ENCODE peak calls at places on chromosomes 13 and 19, in ten cellular contexts. Q is HFF-Myc, X is right atrium auricular region, I is heart left ventricle, Z is endothelial cell of umbilical vein, M is heart right ventricle, D is endothelial cell, F is nephron progenitor cell, P is GM10248, T is LNCaP clone FGC. C is an unnamed sample.

GRCh38 chr19:11381535-11382369 is 2.4 kb downstream of the EPOR start:
- DNase-seq in Q (peak), X (peak), I (peak), Z (peak), M (peak), D (peak), F (peak), P (peak), T (peak), C (peak)

GRCh38 chr13:42836930-42837329 is 55.5 kb downstream of the FAM216B start:
- DNase-seq in Q (peak), X (no peak), I (no peak), Z (peak), M (peak), D (no peak), F (no peak), P (no peak), T (peak), C (no peak)

GRCh38 chr13:28805193-28805819 is 14.8 kb upstream of the MTUS2 start:
- DNase-seq in Q (no peak), X (no peak), I (no peak), Z (no peak), M (peak), D (peak), F (peak), P (no peak), T (no peak), C (no peak)

GRCh38 chr13:103394670-103395069 is 328.5 kb upstream of the SLC10A2 start:
- DNase-seq in Q (no peak), X (no peak), I (no peak), Z (no peak), M (no peak), D (no peak), F (no peak), P (no peak), T (peak), C (no peak)

GRCh38 chr19:40639638-40639982 is 38.4 kb downstream of the LTBP4 start:
- DNase-seq in Q (no peak), X (no peak), I (no peak), Z (no peak), M (no peak), D (no peak), F (no peak), P (no peak), T (no peak), C (no peak)

GRCh38 chr19:12200020-12200419 is 37.1 kb downstream of the ZNF136 start:
- DNase-seq in Q (no peak), X (no peak), I (no peak), Z (no peak), M (no peak), D (no peak), F (no peak), P (no peak), T (no peak), C (no peak)

GRCh38 chr13:66508153-66508909 is 721.8 kb downstream of the PCDH9 start:
- DNase-seq in Q (no peak), X (no peak), I (no peak), Z (no peak), M (no peak), D (no peak), F (no peak), P (no peak), T (no peak), C (no peak)

GRCh38 chr13:106061781-106062180 is 473.7 kb downstream of the EFNB2 start:
- DNase-seq in Q (no peak), X (no peak), I (no peak), Z (no peak), M (no peak), D (no peak), F (no peak), P (no peak), T (no peak), C (no peak)

GRCh38 chr19:50050406-50051223 is 24.8 kb downstream of the ZNF473 start:
- DNase-seq in Q (peak), X (peak), I (peak), Z (peak), M (peak), D (no peak), F (peak), P (peak), T (peak), C (peak)

GRCh38 chr19:1074512-1075283 is 7.7 kb downstream of the ARHGAP45 start:
- DNase-seq in Q (no peak), X (peak), I (peak), Z (no peak), M (peak), D (no peak), F (no peak), P (peak), T (no peak), C (no peak)

GRCh38 chr13:94416454-94417080 is 62.9 kb downstream of the DCT start:
- DNase-seq in Q (no peak), X (no peak), I (no peak), Z (peak), M (no peak), D (peak), F (peak), P (no peak), T (no peak), C (no peak)

GRCh38 chr13:30766957-30767603 is 31.7 kb downstream of the ALOX5AP start:
- DNase-seq in Q (no peak), X (no peak), I (no peak), Z (no peak), M (no peak), D (no peak), F (no peak), P (peak), T (no peak), C (no peak)

GRCh38 chr13:60787083-60787482 is 390.1 kb downstream of the TDRD3 start:
- DNase-seq in Q (no peak), X (no peak), I (no peak), Z (no peak), M (no peak), D (no peak), F (no peak), P (no peak), T (no peak), C (no peak)

GRCh38 chr13:32212420-32212819 is 102.7 kb downstream of the ZAR1L start:
- DNase-seq in Q (peak), X (no peak), I (no peak), Z (no peak), M (no peak), D (no peak), F (no peak), P (no peak), T (no peak), C (no peak)

GRCh38 chr13:37869756-37870488 is at the start of gene TRPC4:
- DNase-seq in Q (peak), X (no peak), I (peak), Z (peak), M (peak), D (peak), F (peak), P (peak), T (peak), C (peak)

GRCh38 chr13:86409466-86410241 is 610.4 kb upstream of the SLITRK6 start:
- DNase-seq in Q (no peak), X (no peak), I (no peak), Z (no peak), M (no peak), D (no peak), F (no peak), P (no peak), T (no peak), C (no peak)

GRCh38 chr19:480016-480855 is 16.1 kb upstream of the MADCAM1 start:
- DNase-seq in Q (no peak), X (peak), I (peak), Z (peak), M (peak), D (peak), F (peak), P (no peak), T (no peak), C (peak)

GRCh38 chr19:4474504-4475136 is 2.5 kb downstream of the HDGFL2 start:
- DNase-seq in Q (no peak), X (no peak), I (no peak), Z (peak), M (no peak), D (peak), F (peak), P (peak), T (no peak), C (no peak)

GRCh38 chr19:55503447-55504251 is 15.4 kb downstream of the SSC5D start:
- DNase-seq in Q (no peak), X (peak), I (peak), Z (peak), M (peak), D (peak), F (peak), P (peak), T (peak), C (peak)

GRCh38 chr13:30818323-30818960 is 83.1 kb downstream of the ALOX5AP start:
- DNase-seq in Q (no peak), X (peak), I (no peak), Z (no peak), M (no peak), D (no peak), F (no peak), P (no peak), T (no peak), C (no peak)

GRCh38 chr13:24214528-24214927 is 54.0 kb downstream of the SPATA13 start:
- DNase-seq in Q (no peak), X (no peak), I (no peak), Z (no peak), M (no peak), D (no peak), F (no peak), P (peak), T (no peak), C (no peak)

GRCh38 chr19:28643284-28643683 is 569.7 kb downstream of the UQCRFS1 start:
- DNase-seq in Q (no peak), X (no peak), I (no peak), Z (no peak), M (no peak), D (no peak), F (no peak), P (no peak), T (no peak), C (no peak)
- TF ChIP-seq CTCF in Q (no peak), X (no peak), I (no peak), Z (no peak), M (no peak), D (no peak), F (no peak), P (no peak), T (no peak), C (no peak)

DNA sequence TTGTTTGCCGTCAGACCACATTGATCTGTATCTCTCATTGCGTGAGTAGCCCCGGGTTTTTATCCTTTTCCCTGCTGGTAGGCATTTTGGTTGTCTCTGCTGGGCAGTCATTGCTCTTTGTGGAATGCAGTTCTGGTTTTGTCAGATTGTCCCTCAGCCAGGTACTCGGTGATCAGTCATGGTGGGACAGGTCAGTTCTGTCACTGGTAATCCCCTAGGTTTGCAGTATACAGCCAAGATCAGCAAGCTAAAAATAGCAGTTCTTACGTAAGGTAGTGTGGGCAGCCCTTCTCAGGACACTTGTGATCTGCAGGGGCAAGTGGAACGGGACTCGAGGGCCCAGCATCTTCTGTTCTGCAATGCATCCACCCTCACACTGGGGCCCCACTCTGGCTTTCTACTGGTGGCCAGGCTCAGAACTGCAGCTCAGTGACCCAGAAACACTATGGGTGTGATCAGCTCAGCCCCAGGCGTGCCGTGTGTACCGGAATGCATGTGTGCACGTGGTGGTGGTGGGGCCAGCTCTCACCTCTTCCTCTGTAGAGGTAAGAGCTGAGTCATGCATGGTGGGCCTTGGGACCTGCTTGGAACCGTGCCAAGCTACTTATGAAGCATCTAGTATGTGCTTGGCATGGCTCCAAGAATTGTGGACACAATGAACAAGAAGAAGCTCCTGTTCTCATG is 6.3 kb downstream of the PLEKHF1 start:
- DNase-seq in Q (no peak), X (no peak), I (no peak), Z (peak), M (peak), D (no peak), F (no peak), P (peak), T (no peak), C (no peak)
- TF ChIP-seq CTCF in Q (peak), X (peak), I (no peak), Z (no peak), M (no peak), D (peak), F (no peak), P (peak), T (no peak), C (no peak)

GRCh38 chr19:2739602-2740313 is at the start of gene SLC39A3:
- DNase-seq in Q (peak), X (peak), I (peak), Z (peak), M (peak), D (peak), F (peak), P (peak), T (peak), C (peak)
- TF ChIP-seq CTCF in Q (no peak), X (peak), I (peak), Z (no peak), M (peak), D (no peak), F (no peak), P (peak), T (no peak), C (peak)

GRCh38 chr19:39197808-39198207 is 1.0 kb downstream of the NCCRP1 start:
- DNase-seq in Q (no peak), X (no peak), I (no peak), Z (no peak), M (no peak), D (no peak), F (no peak), P (no peak), T (no peak), C (no peak)
- TF ChIP-seq CTCF in Q (no peak), X (no peak), I (no peak), Z (no peak), M (no peak), D (no peak), F (no peak), P (no peak), T (no peak), C (no peak)

DNA sequence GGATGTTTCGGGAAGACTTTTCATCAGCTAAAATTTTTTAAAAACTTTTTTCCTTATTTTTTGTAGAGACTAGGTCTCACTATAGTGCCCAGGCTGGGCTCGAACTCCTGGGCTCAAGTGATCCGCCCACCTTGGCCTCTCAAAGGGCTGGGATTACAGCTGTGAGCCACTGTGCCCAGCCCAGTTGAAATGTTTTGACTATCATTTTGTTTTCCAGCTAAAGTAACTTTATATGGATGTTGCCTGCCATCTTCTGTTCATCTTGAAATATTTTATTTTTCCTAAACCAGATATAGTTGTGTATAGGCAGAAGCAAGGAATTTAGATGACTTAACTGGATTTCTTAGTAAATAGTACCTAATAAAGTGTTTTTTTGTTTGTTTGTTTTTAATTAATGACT is 7.0 kb downstream of the CAB39L start:
- DNase-seq in Q (no peak), X (peak), I (no peak), Z (no peak), M (no peak), D (no peak), F (no peak), P (no peak), T (no peak), C (no peak)
- TF ChIP-seq CTCF in Q (no peak), X (peak), I (no peak), Z (no peak), M (peak), D (no peak), F (no peak), P (no peak), T (peak), C (peak)

GRCh38 chr13:96988441-96988840 is 5.8 kb downstream of the OXGR1 start:
- DNase-seq in Q (no peak), X (no peak), I (no peak), Z (no peak), M (no peak), D (no peak), F (no peak), P (no peak), T (no peak), C (no peak)

GRCh38 chr13:96984061-96984508 is 10.2 kb downstream of the OXGR1 start:
- DNase-seq in Q (no peak), X (no peak), I (peak), Z (peak), M (no peak), D (peak), F (peak), P (no peak), T (peak), C (no peak)

DNA sequence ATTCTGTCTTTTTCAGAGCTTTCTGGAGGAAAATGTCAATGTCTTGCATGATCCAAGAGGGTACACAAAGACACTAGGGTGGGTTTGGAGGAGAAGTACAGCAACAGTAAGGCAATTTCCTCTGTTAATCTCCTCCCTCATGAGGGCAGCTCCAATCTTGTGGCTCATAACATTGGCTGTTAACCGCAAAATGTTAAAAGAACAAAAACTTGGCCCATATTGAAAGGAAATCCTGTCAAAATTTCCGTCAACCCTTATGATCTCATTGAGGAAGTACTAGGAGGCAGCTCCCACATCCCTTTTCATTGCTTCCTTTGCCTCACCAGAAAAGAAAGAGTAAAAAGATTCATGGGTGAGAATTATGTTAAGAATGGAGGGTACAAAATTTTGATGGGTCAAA is 11.6 kb downstream of the OXGR1 start:
- DNase-seq in Q (no peak), X (no peak), I (peak), Z (peak), M (peak), D (no peak), F (no peak), P (no peak), T (no peak), C (no peak)
- TF ChIP-seq CTCF in Q (no peak), X (no peak), I (no peak), Z (no peak), M (no peak), D (no peak), F (no peak), P (no peak), T (no peak), C (no peak)

DNA sequence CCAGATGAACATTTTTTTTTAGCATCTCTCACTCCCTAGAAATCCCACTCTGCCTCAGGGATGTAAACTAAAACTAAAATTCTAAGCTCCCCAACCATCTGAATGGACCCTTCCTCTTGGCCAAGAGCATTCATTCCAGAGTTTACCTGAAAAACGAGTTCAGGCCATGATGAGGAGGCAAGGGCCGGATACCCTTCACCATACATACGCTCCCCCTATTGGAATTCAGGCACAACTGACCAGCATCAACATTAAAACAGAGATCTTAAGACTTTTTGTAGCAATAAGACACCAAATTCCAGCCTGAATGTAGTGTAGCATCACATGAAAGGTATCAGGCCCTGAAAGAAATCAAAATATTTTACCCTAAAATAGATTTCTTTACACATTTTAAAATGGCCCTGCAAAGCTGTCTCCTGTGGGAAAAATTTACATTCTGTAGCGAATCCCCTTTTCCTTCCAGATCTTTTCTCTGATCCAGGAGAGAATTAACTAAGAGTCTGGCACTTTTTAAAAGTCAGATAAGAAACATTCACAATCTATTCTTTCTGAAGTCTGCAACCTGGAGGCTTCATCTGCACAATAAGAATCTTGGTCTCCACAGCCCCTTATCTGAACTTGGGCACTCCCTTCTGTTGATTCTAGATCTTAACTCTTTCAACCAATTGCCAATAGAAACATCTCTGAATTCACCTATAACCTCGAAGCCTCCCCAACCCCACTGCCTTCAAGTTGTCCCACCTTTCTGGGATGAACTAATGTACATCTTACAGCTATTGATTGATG is 888.5 kb downstream of the UQCRFS1 start:
- DNase-seq in Q (no peak), X (no peak), I (no peak), Z (no peak), M (no peak), D (no peak), F (no peak), P (no peak), T (no peak), C (no peak)
- TF ChIP-seq CTCF in Q (no peak), X (no peak), I (no peak), Z (no peak), M (no peak), D (no peak), F (peak), P (no peak), T (peak), C (no peak)

DNA sequence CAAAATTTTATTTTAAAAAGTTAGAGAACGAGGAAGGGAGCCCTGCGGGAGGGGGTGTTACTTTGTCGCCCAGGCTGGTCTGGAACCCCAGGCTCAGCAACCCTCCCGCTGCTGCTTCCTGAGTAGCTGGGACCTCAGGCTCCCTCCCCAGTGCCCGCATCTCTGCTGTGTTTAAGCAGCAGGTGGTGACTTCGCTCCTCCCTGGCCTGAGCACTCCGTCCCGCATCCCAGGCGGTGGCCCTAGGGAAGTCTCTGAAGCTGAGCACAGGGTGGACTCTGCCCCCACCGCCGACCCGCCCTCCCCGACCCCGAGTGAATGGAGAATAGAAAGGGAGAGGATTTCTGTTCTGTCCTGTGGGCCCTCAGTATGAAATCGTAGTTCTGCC is 30.5 kb downstream of the ZNF701 start:
- DNase-seq in Q (no peak), X (no peak), I (peak), Z (no peak), M (no peak), D (peak), F (no peak), P (no peak), T (no peak), C (no peak)
- TF ChIP-seq CTCF in Q (no peak), X (no peak), I (no peak), Z (no peak), M (no peak), D (no peak), F (no peak), P (no peak), T (no peak), C (no peak)